ENCODE peak calls at places on chromosomes 6 and 20, in six cellular contexts. M, R, O, H, E and G are unnamed samples. For H3K4me1, the result is how much of the 10 kb centered on the place peaks cover.

GRCh38 chr20:1295276-1295930 is 29.3 kb downstream of the SNPH start:
- DNase-seq in M (no peak), R (no peak), O (peak), H (no peak), E (no peak), G (no peak)

GRCh38 chr6:19713411-19713810 is 123.8 kb upstream of the ID4 start:
- DNase-seq in M (no peak), R (no peak), O (no peak), H (no peak), E (no peak), G (no peak)

GRCh38 chr6:133724726-133725125 is 164.2 kb upstream of the TCF21 start:
- DNase-seq in M (no peak), R (no peak), O (no peak), H (no peak), E (no peak), G (no peak)

GRCh38 chr6:44057931-44058616 is 69.2 kb downstream of the MRPL14 start:
- DNase-seq in M (no peak), R (no peak), O (no peak), H (no peak), E (no peak), G (no peak)

GRCh38 chr6:1337791-1338190 is 25.9 kb downstream of the FOXQ1 start:
- DNase-seq in M (no peak), R (no peak), O (no peak), H (no peak), E (no peak), G (no peak)

GRCh38 chr6:367891-368630 is 23.5 kb upstream of the IRF4 start:
- DNase-seq in M (no peak), R (no peak), O (no peak), H (no peak), E (no peak), G (no peak)

GRCh38 chr20:62466071-62466760 is 9.6 kb downstream of the GATA5 start:
- DNase-seq in M (no peak), R (no peak), O (no peak), H (no peak), E (no peak), G (no peak)

GRCh38 chr20:51569815-51570741 is 27.6 kb upstream of the NFATC2 start:
- DNase-seq in M (no peak), R (no peak), O (no peak), H (no peak), E (peak), G (no peak)

GRCh38 chr20:62058941-62059340 is 6.7 kb downstream of the TAF4 start:
- DNase-seq in M (no peak), R (no peak), O (peak), H (no peak), E (no peak), G (no peak)

GRCh38 chr6:31532644-31533454 is 4.1 kb downstream of the MCCD1 start:
- DNase-seq in M (no peak), R (no peak), O (no peak), H (no peak), E (no peak), G (no peak)

GRCh38 chr20:8131598-8132014 is 460 bp upstream of the PLCB1 start:
- DNase-seq in M (no peak), R (no peak), O (no peak), H (no peak), E (no peak), G (peak)

GRCh38 chr20:4083103-4083864 is 67.9 kb upstream of the RNF24 start:
- DNase-seq in M (no peak), R (no peak), O (no peak), H (no peak), E (no peak), G (no peak)

GRCh38 chr20:4951299-4951698 is 50.0 kb downstream of the SLC23A2 start:
- DNase-seq in M (no peak), R (no peak), O (no peak), H (peak), E (no peak), G (no peak)

GRCh38 chr6:138772596-138773176 is 883 bp upstream of the CCDC28A start:
- DNase-seq in M (no peak), R (no peak), O (no peak), H (no peak), E (no peak), G (no peak)

GRCh38 chr20:21228511-21228910 is 74.6 kb upstream of the XRN2 start:
- DNase-seq in M (no peak), R (no peak), O (no peak), H (no peak), E (no peak), G (no peak)

GRCh38 chr20:57088436-57088835 is 178.0 kb downstream of the BMP7 start:
- DNase-seq in M (no peak), R (no peak), O (no peak), H (no peak), E (no peak), G (no peak)

GRCh38 chr6:158654960-158655485 is 5.2 kb downstream of the SYTL3 start:
- DNase-seq in M (no peak), R (no peak), O (peak), H (no peak), E (no peak), G (peak)

GRCh38 chr6:138001750-138002349 is 105.4 kb downstream of the PERP start:
- DNase-seq in M (no peak), R (peak), O (no peak), H (peak), E (no peak), G (peak)

GRCh38 chr6:42032366-42032765 is 18.0 kb upstream of the TAF8 start:
- DNase-seq in M (no peak), R (no peak), O (peak), H (no peak), E (no peak), G (no peak)

GRCh38 chr6:149190228-149190831 is 127.2 kb upstream of the TAB2 start:
- DNase-seq in M (peak), R (peak), O (no peak), H (no peak), E (no peak), G (peak)

GRCh38 chr20:12679456-12679855 is 329.3 kb upstream of the SPTLC3 start:
- DNase-seq in M (no peak), R (no peak), O (no peak), H (no peak), E (no peak), G (no peak)

GRCh38 chr6:33738153-33738552 is 8.6 kb downstream of the IP6K3 start:
- DNase-seq in M (no peak), R (no peak), O (no peak), H (no peak), E (peak), G (no peak)

GRCh38 chr20:49786226-49786625 is 26.4 kb upstream of the SLC9A8 start:
- DNase-seq in M (no peak), R (no peak), O (no peak), H (no peak), E (no peak), G (no peak)

GRCh38 chr6:139539852-139540251 is 165.4 kb upstream of the CITED2 start:
- DNase-seq in M (no peak), R (no peak), O (peak), H (peak), E (peak), G (no peak)

GRCh38 chr6:89482136-89482535 is 49.2 kb downstream of the ANKRD6 start:
- DNase-seq in M (no peak), R (no peak), O (no peak), H (no peak), E (no peak), G (no peak)

GRCh38 chr6:101393291-101394251 is at the start of gene GRIK2:
- DNase-seq in M (no peak), R (no peak), O (peak), H (no peak), E (peak), G (no peak)

GRCh38 chr6:72246926-72247325 is 360.6 kb downstream of the RIMS1 start:
- DNase-seq in M (no peak), R (no peak), O (no peak), H (peak), E (no peak), G (no peak)

GRCh38 chr6:139254196-139254595 is 37.6 kb downstream of the TXLNB start:
- DNase-seq in M (no peak), R (no peak), O (no peak), H (no peak), E (no peak), G (no peak)

GRCh38 chr6:134307870-134308269 is 10.0 kb downstream of the SGK1 start:
- DNase-seq in M (no peak), R (no peak), O (no peak), H (no peak), E (no peak), G (no peak)

GRCh38 chr6:163263998-163264661 is 150.4 kb upstream of the QKI start:
- DNase-seq in M (no peak), R (no peak), O (no peak), H (no peak), E (peak), G (no peak)

GRCh38 chr6:137099689-137100398 is 55.1 kb upstream of the IL20RA start:
- DNase-seq in M (no peak), R (no peak), O (no peak), H (no peak), E (no peak), G (no peak)

GRCh38 chr6:30260036-30260504 is 46.9 kb upstream of the TRIM26 start:
- DNase-seq in M (no peak), R (peak), O (peak), H (no peak), E (no peak), G (no peak)

DNA sequence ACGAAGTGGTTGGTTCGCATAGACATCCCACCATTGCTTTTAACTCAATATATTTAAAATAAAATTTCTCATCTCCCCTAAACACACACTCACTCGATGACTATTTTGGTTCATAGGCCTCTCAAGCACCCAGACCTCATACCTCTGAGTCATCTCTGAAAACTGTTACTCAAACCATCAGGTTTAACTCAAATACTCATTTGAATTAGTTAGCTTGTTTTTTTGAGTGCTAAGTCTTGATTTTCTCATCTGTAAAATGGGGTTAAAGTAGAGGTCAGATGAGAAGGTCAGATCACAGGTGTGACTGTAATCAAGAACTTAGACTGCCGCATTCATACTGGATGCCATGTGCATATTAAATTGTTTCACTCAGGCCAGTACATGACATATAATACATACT is 243.9 kb upstream of the TENT5A start:
- DNase-seq in M (no peak), R (no peak), O (no peak), H (no peak), E (no peak), G (no peak)
- H3K4me1 ChIP-seq in M (under half), R (under half), O (under half), H (under half), E (under half), G (under half)

GRCh38 chr6:125831660-125832059 is 40.9 kb downstream of the NCOA7 start:
- DNase-seq in M (no peak), R (no peak), O (no peak), H (no peak), E (no peak), G (no peak)

GRCh38 chr6:125836466-125836865 is 45.7 kb downstream of the NCOA7 start:
- DNase-seq in M (no peak), R (no peak), O (no peak), H (no peak), E (no peak), G (no peak)

GRCh38 chr6:125835221-125835744 is 44.5 kb downstream of the NCOA7 start:
- DNase-seq in M (no peak), R (no peak), O (no peak), H (no peak), E (peak), G (no peak)

GRCh38 chr6:125832396-125832795 is 41.6 kb downstream of the NCOA7 start:
- DNase-seq in M (no peak), R (no peak), O (no peak), H (no peak), E (no peak), G (no peak)

GRCh38 chr6:125834347-125834746 is 43.6 kb downstream of the NCOA7 start:
- DNase-seq in M (no peak), R (no peak), O (no peak), H (no peak), E (no peak), G (no peak)
- H3K4me1 ChIP-seq in M (under half), R (under half), O (under half), H (under half), E (under half), G (under half)

GRCh38 chr20:14972690-14973089 is 635.3 kb upstream of the FLRT3 start:
- DNase-seq in M (no peak), R (no peak), O (no peak), H (no peak), E (no peak), G (no peak)
- H3K4me1 ChIP-seq in M (under half), R (under half), O (under half), H (under half), E (under half), G (under half)

GRCh38 chr6:10956776-10957175 is 69.9 kb downstream of the SYCP2L start:
- DNase-seq in M (no peak), R (no peak), O (no peak), H (no peak), E (no peak), G (no peak)
- H3K4me1 ChIP-seq in M (under half), R (under half), O (under half), H (under half), E (under half), G (under half)

GRCh38 chr6:37503486-37503980 is 3.8 kb upstream of the CCDC167 start:
- DNase-seq in M (no peak), R (no peak), O (no peak), H (no peak), E (no peak), G (no peak)

GRCh38 chr6:37499433-37500293 is at the start of gene CCDC167:
- DNase-seq in M (peak), R (peak), O (peak), H (peak), E (peak), G (peak)

GRCh38 chr6:37500294-37500608 is 558 bp upstream of the CCDC167 start:
- DNase-seq in M (no peak), R (no peak), O (no peak), H (no peak), E (no peak), G (no peak)

GRCh38 chr6:37501632-37502466 is 2.2 kb upstream of the CCDC167 start:
- DNase-seq in M (no peak), R (peak), O (no peak), H (no peak), E (no peak), G (no peak)

DNA sequence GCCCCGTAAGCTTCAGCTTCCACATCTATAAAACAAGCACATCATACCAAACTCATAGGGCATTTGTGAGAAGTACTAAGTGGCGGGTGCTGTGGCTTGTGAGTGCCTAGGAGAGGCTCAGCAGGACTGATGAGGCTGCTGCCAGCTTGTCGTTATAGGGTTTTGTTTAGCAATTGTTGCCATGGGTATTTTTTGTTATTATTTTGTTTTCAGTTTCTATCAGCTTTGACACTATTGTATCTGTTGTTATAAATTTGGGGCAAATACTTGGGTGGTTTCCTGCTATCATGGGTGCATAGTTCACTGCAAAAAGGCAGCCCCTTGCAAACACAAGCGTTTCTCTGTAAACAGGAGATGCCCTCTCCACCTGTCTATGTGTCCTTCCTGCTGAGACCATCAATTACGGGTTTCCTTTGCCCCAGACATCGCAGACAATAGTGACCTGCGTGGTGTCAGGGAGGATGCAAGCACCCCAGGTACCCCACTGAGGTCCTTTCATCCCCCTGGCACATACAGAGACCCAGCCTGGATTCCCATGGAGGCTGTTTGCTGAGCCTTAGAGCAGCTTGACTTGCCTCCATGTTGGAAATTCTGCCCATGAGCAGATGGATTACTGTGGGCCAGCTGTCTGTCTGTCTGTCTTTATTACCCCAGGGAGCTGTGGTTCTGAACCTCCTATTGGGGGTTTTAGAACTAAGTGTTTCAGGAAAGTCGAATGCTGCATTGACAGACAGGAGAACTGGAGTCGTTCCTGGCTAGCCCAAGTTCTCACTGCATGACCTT is 3.2 kb upstream of the CCDC167 start:
- DNase-seq in M (peak), R (peak), O (no peak), H (no peak), E (no peak), G (no peak)
- H3K4me1 ChIP-seq in M (half or more), R (half or more), O (under half), H (under half), E (under half), G (under half)

GRCh38 chr20:32072168-32072721 is 20.2 kb downstream of the HCK start:
- DNase-seq in M (no peak), R (no peak), O (no peak), H (no peak), E (no peak), G (no peak)
- H3K4me1 ChIP-seq in M (under half), R (under half), O (under half), H (under half), E (under half), G (under half)

GRCh38 chr6:111823831-111824607 is 49.2 kb downstream of the FYN start:
- DNase-seq in M (no peak), R (no peak), O (no peak), H (no peak), E (no peak), G (no peak)

GRCh38 chr6:111817451-111818146 is 55.7 kb downstream of the FYN start:
- DNase-seq in M (no peak), R (no peak), O (no peak), H (no peak), E (no peak), G (no peak)

GRCh38 chr6:111823012-111823411 is 50.2 kb downstream of the FYN start:
- DNase-seq in M (no peak), R (no peak), O (no peak), H (no peak), E (no peak), G (no peak)

GRCh38 chr6:111818539-111819226 is 54.6 kb downstream of the FYN start:
- DNase-seq in M (no peak), R (no peak), O (no peak), H (no peak), E (no peak), G (no peak)

DNA sequence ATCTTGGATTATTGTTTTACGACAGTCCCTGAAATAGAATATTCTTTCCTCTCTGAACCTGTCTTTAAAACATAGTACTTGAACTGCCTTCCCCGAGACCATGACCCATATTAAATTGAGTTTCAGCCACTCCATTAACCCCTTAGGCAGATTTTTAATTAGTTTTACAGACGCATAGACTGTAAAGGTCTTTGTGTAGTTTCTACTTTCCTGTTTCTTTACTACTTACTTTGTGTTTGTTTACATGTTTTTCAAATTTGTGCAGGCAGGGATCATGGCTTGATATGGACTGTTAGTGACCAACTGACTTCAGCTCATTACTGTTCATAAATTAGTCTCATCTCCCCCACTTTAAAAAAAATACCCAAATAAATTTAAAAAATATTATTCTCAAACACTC is 53.8 kb downstream of the FYN start:
- DNase-seq in M (no peak), R (no peak), O (no peak), H (no peak), E (no peak), G (no peak)
- H3K4me1 ChIP-seq in M (under half), R (under half), O (under half), H (under half), E (under half), G (under half)

GRCh38 chr6:3855866-3856265 is 6.7 kb downstream of the FAM50B start:
- DNase-seq in M (no peak), R (no peak), O (no peak), H (no peak), E (no peak), G (no peak)
- H3K4me1 ChIP-seq in M (under half), R (under half), O (under half), H (under half), E (under half), G (under half)